ENCODE peak calls at places on chromosomes 11 and 22, in five cellular contexts. Q, K, C, T and L are unnamed samples.
A peak's percentile ranks its signal among the peaks of the same experiment; 100 is the strongest.

GRCh38 chr11:119683783-119684182 is 45.2 kb downstream of the NECTIN1 start:
- DNase-seq in Q (no peak), C (no peak), T (no peak), K (peak; percentile 74), L (no peak)

GRCh38 chr11:35334385-35335090 is 84.8 kb downstream of the SLC1A2 start:
- DNase-seq in C (no peak), Q (no peak), T (peak; percentile 78), K (no peak), L (no peak)

GRCh38 chr11:95924414-95924760 is 480 bp upstream of the MTMR2 start:
- DNase-seq in Q (no peak), K (no peak), T (peak; percentile 54), C (no peak), L (no peak)

GRCh38 chr11:66126064-66126463 is 56.0 kb downstream of the PACS1 start:
- DNase-seq in C (no peak), Q (no peak), K (no peak), T (no peak), L (no peak)

GRCh38 chr22:38935616-38936015 is 21.8 kb upstream of the APOBEC3A start:
- DNase-seq in T (no peak), Q (no peak), C (no peak), K (no peak), L (no peak)

GRCh38 chr11:36385121-36385530 is 89.0 kb downstream of the PRR5L start:
- DNase-seq in K (no peak), T (peak; percentile 85), C (no peak), Q (no peak), L (no peak)

GRCh38 chr22:50524664-50525103 is 714 bp downstream of the SCO2 start:
- DNase-seq in Q (no peak), T (no peak), C (no peak), K (no peak), L (no peak)

GRCh38 chr11:95375451-95375850 is 144.4 kb upstream of the SESN3 start:
- DNase-seq in C (no peak), K (no peak), T (no peak), Q (no peak), L (no peak)

GRCh38 chr11:70064011-70064725 is 13.9 kb upstream of the ANO1 start:
- DNase-seq in K (no peak), Q (no peak), T (no peak), C (no peak), L (no peak)

GRCh38 chr11:6438979-6439571 is 1.7 kb downstream of the HPX start:
- DNase-seq in Q (peak; percentile 42), C (peak; percentile 56), K (peak; percentile 67), T (peak; percentile 69), L (no peak)

GRCh38 chr11:28338371-28338770 is 230.2 kb downstream of the METTL15 start:
- DNase-seq in C (no peak), Q (no peak), K (no peak), T (no peak), L (no peak)

GRCh38 chr11:68056317-68057285 is 17.8 kb downstream of the TCIRG1 start:
- DNase-seq in Q (no peak), C (no peak), K (no peak), T (no peak), L (no peak)

GRCh38 chr11:28666632-28667031 is 558.4 kb downstream of the METTL15 start:
- DNase-seq in K (no peak), C (no peak), T (peak; percentile 79), Q (no peak), L (no peak)

GRCh38 chr22:21657361-21658118 is 8.3 kb upstream of the PPIL2 start:
- DNase-seq in C (peak; percentile 38), Q (peak; percentile 56), K (peak; percentile 86), T (no peak), L (no peak)

GRCh38 chr11:71998649-71999310 is at the start of gene IL18BP:
- DNase-seq in K (no peak), C (no peak), T (no peak), Q (no peak), L (peak; percentile 68)

GRCh38 chr11:64249563-64250405 is 1.5 kb upstream of the PLCB3 start:
- DNase-seq in Q (no peak), K (no peak), C (no peak), T (no peak), L (no peak)

GRCh38 chr11:68574308-68574707 is 110.0 kb upstream of the GAL start:
- DNase-seq in T (peak; percentile 49), C (no peak), Q (no peak), K (no peak), L (no peak)

GRCh38 chr22:45823331-45823730 is 151.7 kb downstream of the ATXN10 start:
- DNase-seq in T (no peak), Q (no peak), C (no peak), K (no peak), L (no peak)

GRCh38 chr11:72848846-72849466 is 34.7 kb downstream of the ATG16L2 start:
- DNase-seq in C (no peak), T (peak; percentile 57), Q (peak; percentile 35), K (no peak), L (no peak)

GRCh38 chr11:1299621-1300020 is 9.8 kb downstream of the TOLLIP start:
- DNase-seq in K (peak; percentile 47), C (peak; percentile 54), Q (no peak), T (no peak), L (peak; percentile 67)

GRCh38 chr22:29383740-29384139 is 4.6 kb downstream of the AP1B1 start:
- DNase-seq in T (no peak), Q (no peak), K (no peak), C (no peak), L (no peak)

GRCh38 chr22:18058770-18059169 is 19.0 kb upstream of the PEX26 start:
- DNase-seq in C (no peak), T (no peak), Q (no peak), K (no peak), L (no peak)

GRCh38 chr22:30774566-30774965 is 79.9 kb downstream of the OSBP2 start:
- DNase-seq in T (no peak), Q (no peak), C (no peak), K (no peak), L (no peak)

GRCh38 chr11:68927280-68928107 is 23.8 kb downstream of the IGHMBP2 start:
- DNase-seq in Q (no peak), T (no peak), K (no peak), C (no peak), L (no peak)

GRCh38 chr11:66951927-66952337 is 6.3 kb downstream of the PC start:
- DNase-seq in C (no peak), T (peak; percentile 55), K (peak; percentile 66), Q (peak; percentile 26), L (no peak)

GRCh38 chr22:46935506-46936377 is 173.3 kb downstream of the TBC1D22A start:
- DNase-seq in C (no peak), Q (no peak), K (no peak), T (no peak), L (no peak)

GRCh38 chr22:28950567-28951411 is 67.4 kb downstream of the ZNRF3 start:
- DNase-seq in T (no peak), Q (no peak), K (no peak), C (no peak), L (no peak)

GRCh38 chr22:20021196-20022181 is 579 bp downstream of the TANGO2 start:
- DNase-seq in T (peak; percentile 64), K (peak; percentile 78), C (peak; percentile 86), Q (peak; percentile 16), L (peak; percentile 80)

GRCh38 chr22:38955250-38955775 is 2.1 kb upstream of the APOBEC3A start:
- DNase-seq in Q (no peak), C (no peak), K (no peak), T (no peak), L (no peak)